ENCODE peak calls at places on chromosomes 2 and 18, in six cellular contexts. One of them, this sample, is unnamed.

GRCh38 chr2:169109502-169110409 is 40.4 kb downstream of the DHRS9 start:
- DNase-seq in A549: peak
- DNase-seq in CD8-positive, alpha-beta memory T cell: peak
- DNase-seq in foreskin keratinocyte: no peak
- DNase-seq in CD4-positive, CD25-positive, alpha-beta regulatory T cell: peak
- DNase-seq in fibroblast of lung: peak
- DNase-seq in this sample: peak

GRCh38 chr2:225995788-225996476 is 596.4 kb downstream of the NYAP2 start:
- DNase-seq in CD4-positive, CD25-positive, alpha-beta regulatory T cell: no peak
- DNase-seq in A549: no peak
- DNase-seq in foreskin keratinocyte: no peak
- DNase-seq in fibroblast of lung: peak
- DNase-seq in CD8-positive, alpha-beta memory T cell: no peak
- DNase-seq in this sample: no peak

GRCh38 chr18:62165583-62165982 is 21.3 kb downstream of the PIGN start:
- DNase-seq in fibroblast of lung: peak
- DNase-seq in CD4-positive, CD25-positive, alpha-beta regulatory T cell: no peak
- DNase-seq in foreskin keratinocyte: no peak
- DNase-seq in A549: no peak
- DNase-seq in CD8-positive, alpha-beta memory T cell: no peak
- DNase-seq in this sample: no peak

GRCh38 chr2:101930847-101931246 is 60.9 kb upstream of the IL1R2 start:
- DNase-seq in fibroblast of lung: no peak
- DNase-seq in foreskin keratinocyte: no peak
- DNase-seq in CD4-positive, CD25-positive, alpha-beta regulatory T cell: no peak
- DNase-seq in A549: no peak
- DNase-seq in CD8-positive, alpha-beta memory T cell: no peak
- DNase-seq in this sample: no peak

GRCh38 chr2:190804182-190804795 is 76.3 kb upstream of the GLS start:
- DNase-seq in CD4-positive, CD25-positive, alpha-beta regulatory T cell: no peak
- DNase-seq in A549: peak
- DNase-seq in foreskin keratinocyte: no peak
- DNase-seq in fibroblast of lung: peak
- DNase-seq in CD8-positive, alpha-beta memory T cell: no peak
- DNase-seq in this sample: no peak

GRCh38 chr2:219886615-219887014 is 259.2 kb downstream of the SLC4A3 start:
- DNase-seq in fibroblast of lung: no peak
- DNase-seq in A549: peak
- DNase-seq in foreskin keratinocyte: peak
- DNase-seq in CD8-positive, alpha-beta memory T cell: no peak
- DNase-seq in CD4-positive, CD25-positive, alpha-beta regulatory T cell: no peak
- DNase-seq in this sample: no peak

GRCh38 chr18:75679347-75679746 is 251.8 kb upstream of the SMIM21 start:
- DNase-seq in fibroblast of lung: no peak
- DNase-seq in CD8-positive, alpha-beta memory T cell: no peak
- DNase-seq in CD4-positive, CD25-positive, alpha-beta regulatory T cell: no peak
- DNase-seq in A549: no peak
- DNase-seq in foreskin keratinocyte: no peak
- DNase-seq in this sample: no peak

GRCh38 chr2:143936758-143937562 is 583.0 kb downstream of the ZEB2 start:
- DNase-seq in foreskin keratinocyte: no peak
- DNase-seq in fibroblast of lung: peak
- DNase-seq in A549: peak
- DNase-seq in CD8-positive, alpha-beta memory T cell: no peak
- DNase-seq in CD4-positive, CD25-positive, alpha-beta regulatory T cell: no peak
- DNase-seq in this sample: no peak

GRCh38 chr18:8611916-8612576 is 2.8 kb downstream of the RAB12 start:
- DNase-seq in fibroblast of lung: no peak
- DNase-seq in foreskin keratinocyte: peak
- DNase-seq in CD8-positive, alpha-beta memory T cell: no peak
- DNase-seq in A549: no peak
- DNase-seq in CD4-positive, CD25-positive, alpha-beta regulatory T cell: no peak
- DNase-seq in this sample: peak

GRCh38 chr2:159712929-159713575 is 746 bp downstream of the MARCHF7 start:
- DNase-seq in CD4-positive, CD25-positive, alpha-beta regulatory T cell: no peak
- DNase-seq in foreskin keratinocyte: no peak
- DNase-seq in fibroblast of lung: peak
- DNase-seq in CD8-positive, alpha-beta memory T cell: no peak
- DNase-seq in A549: peak
- DNase-seq in this sample: no peak
- H3K27ac ChIP-seq in CD4-positive, CD25-positive, alpha-beta regulatory T cell: peak
- H3K27ac ChIP-seq in foreskin keratinocyte: peak
- H3K27ac ChIP-seq in fibroblast of lung: peak
- H3K27ac ChIP-seq in CD8-positive, alpha-beta memory T cell: peak
- H3K27ac ChIP-seq in A549: peak
- H3K27ac ChIP-seq in this sample: peak

DNA sequence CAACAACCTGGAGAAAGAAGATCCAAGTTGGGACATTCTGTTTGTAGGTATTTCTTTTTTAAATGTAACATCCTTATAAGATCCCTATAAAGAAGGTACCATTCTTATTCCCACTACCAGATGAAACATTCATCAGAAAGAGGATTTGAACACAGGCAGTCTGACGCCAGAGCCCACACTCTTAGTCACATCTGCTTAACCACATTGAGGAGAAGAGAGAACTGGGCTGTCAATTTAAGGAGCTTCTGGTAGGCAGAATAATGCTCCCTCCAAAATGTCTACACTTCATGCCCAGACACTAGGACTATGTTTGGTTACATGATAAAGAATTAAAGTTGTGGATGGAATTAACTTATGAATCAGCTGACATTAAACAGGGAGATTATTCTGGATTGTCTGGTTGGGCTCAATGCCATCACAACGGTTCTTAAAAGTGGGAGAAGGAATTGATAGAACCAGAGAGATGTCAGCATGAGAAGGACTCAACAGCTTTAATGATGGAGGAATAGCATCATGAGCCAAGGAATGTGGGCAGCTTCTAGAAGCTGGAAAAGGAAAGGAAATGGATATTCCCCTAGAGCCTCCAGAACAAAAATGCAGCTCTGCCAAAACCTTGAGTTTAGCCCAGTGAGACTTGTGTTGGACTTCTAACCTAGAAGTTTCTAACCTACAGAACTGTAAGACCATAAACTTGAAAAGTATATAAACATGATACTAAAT is 82.2 kb downstream of the KLF7 start:
- DNase-seq in CD8-positive, alpha-beta memory T cell: no peak
- DNase-seq in CD4-positive, CD25-positive, alpha-beta regulatory T cell: no peak
- DNase-seq in foreskin keratinocyte: no peak
- DNase-seq in fibroblast of lung: peak
- DNase-seq in A549: no peak
- DNase-seq in this sample: no peak
- H3K27ac ChIP-seq in CD8-positive, alpha-beta memory T cell: no peak
- H3K27ac ChIP-seq in CD4-positive, CD25-positive, alpha-beta regulatory T cell: no peak
- H3K27ac ChIP-seq in foreskin keratinocyte: no peak
- H3K27ac ChIP-seq in fibroblast of lung: no peak
- H3K27ac ChIP-seq in A549: no peak
- H3K27ac ChIP-seq in this sample: no peak

GRCh38 chr2:206082298-206082843 is 3.6 kb downstream of the INO80D start:
- DNase-seq in A549: no peak
- DNase-seq in fibroblast of lung: no peak
- DNase-seq in CD4-positive, CD25-positive, alpha-beta regulatory T cell: no peak
- DNase-seq in foreskin keratinocyte: no peak
- DNase-seq in CD8-positive, alpha-beta memory T cell: no peak
- DNase-seq in this sample: no peak
- H3K27ac ChIP-seq in A549: no peak
- H3K27ac ChIP-seq in fibroblast of lung: no peak
- H3K27ac ChIP-seq in CD4-positive, CD25-positive, alpha-beta regulatory T cell: peak
- H3K27ac ChIP-seq in foreskin keratinocyte: no peak
- H3K27ac ChIP-seq in CD8-positive, alpha-beta memory T cell: no peak
- H3K27ac ChIP-seq in this sample: no peak

DNA sequence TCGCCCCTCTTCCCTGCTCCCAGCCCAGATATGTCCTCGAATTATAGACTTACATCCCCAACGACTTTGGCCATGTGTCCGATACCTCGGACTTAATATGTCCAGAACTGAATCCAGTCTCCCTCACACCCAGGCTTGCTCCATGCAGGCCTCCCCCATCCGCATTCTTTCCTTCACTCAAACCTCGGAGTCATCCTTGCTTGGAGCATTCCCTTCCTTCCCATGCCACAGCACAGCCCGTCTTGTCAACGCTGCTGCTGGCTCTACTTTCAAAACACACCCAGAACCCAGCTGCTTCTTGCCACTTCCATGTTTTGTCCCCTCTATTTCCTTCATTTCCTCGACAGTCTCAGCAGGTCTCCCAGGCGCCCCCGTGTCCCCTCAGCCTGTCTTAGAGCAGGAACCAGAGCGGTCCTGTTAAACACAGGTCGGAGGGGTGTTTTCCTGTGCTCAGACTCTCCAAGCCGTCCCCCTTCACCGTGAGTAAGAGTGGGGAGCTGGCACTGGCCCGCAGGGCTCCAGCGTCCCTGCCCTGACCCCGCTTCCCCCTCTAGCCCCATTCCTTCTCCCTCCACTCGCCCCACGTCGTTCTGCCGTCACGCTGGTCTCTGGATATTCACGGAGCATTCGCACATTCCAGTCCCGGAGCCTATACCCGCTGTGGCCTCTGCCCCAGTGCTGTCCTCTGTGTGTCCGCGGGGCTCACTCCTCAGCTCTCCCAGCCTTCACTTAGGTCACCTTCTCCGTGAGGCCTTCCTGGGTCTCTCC is 54.4 kb downstream of the VAPA start:
- DNase-seq in CD8-positive, alpha-beta memory T cell: no peak
- DNase-seq in fibroblast of lung: peak
- DNase-seq in CD4-positive, CD25-positive, alpha-beta regulatory T cell: no peak
- DNase-seq in A549: no peak
- DNase-seq in foreskin keratinocyte: no peak
- DNase-seq in this sample: no peak
- H3K27ac ChIP-seq in CD8-positive, alpha-beta memory T cell: no peak
- H3K27ac ChIP-seq in fibroblast of lung: no peak
- H3K27ac ChIP-seq in CD4-positive, CD25-positive, alpha-beta regulatory T cell: no peak
- H3K27ac ChIP-seq in A549: no peak
- H3K27ac ChIP-seq in foreskin keratinocyte: no peak
- H3K27ac ChIP-seq in this sample: no peak

DNA sequence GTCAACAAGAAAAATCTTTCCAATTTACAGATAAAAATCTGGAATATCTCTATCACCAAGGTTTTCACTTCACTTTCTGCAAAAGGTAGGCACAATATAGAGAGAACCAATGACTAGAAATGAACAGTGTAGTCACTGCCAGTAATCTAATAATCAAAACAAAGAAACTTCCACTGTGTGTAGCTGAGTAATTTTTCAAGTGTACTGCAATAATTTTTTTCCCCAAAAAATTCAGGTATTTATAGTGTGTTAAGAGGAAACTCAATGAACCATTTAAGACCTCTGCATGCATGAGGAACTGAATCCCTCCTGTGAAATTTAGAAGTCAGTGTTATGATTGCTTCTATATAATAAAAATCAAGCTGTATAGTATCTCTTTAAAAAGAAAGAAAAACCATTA is 121.8 kb downstream of the MEMO1 start:
- DNase-seq in A549: no peak
- DNase-seq in CD4-positive, CD25-positive, alpha-beta regulatory T cell: no peak
- DNase-seq in CD8-positive, alpha-beta memory T cell: no peak
- DNase-seq in foreskin keratinocyte: no peak
- DNase-seq in fibroblast of lung: no peak
- DNase-seq in this sample: no peak
- H3K27ac ChIP-seq in A549: no peak
- H3K27ac ChIP-seq in CD4-positive, CD25-positive, alpha-beta regulatory T cell: no peak
- H3K27ac ChIP-seq in CD8-positive, alpha-beta memory T cell: no peak
- H3K27ac ChIP-seq in foreskin keratinocyte: no peak
- H3K27ac ChIP-seq in fibroblast of lung: no peak
- H3K27ac ChIP-seq in this sample: peak

GRCh38 chr2:196169521-196169920 is 1.9 kb downstream of the STK17B start:
- DNase-seq in A549: no peak
- DNase-seq in CD8-positive, alpha-beta memory T cell: no peak
- DNase-seq in foreskin keratinocyte: no peak
- DNase-seq in fibroblast of lung: no peak
- DNase-seq in CD4-positive, CD25-positive, alpha-beta regulatory T cell: no peak
- DNase-seq in this sample: no peak

GRCh38 chr2:196171248-196171871 is at the start of gene STK17B:
- DNase-seq in CD4-positive, CD25-positive, alpha-beta regulatory T cell: peak
- DNase-seq in CD8-positive, alpha-beta memory T cell: peak
- DNase-seq in fibroblast of lung: peak
- DNase-seq in A549: peak
- DNase-seq in foreskin keratinocyte: peak
- DNase-seq in this sample: peak

GRCh38 chr2:196171946-196172345 is 568 bp upstream of the STK17B start:
- DNase-seq in CD8-positive, alpha-beta memory T cell: no peak
- DNase-seq in CD4-positive, CD25-positive, alpha-beta regulatory T cell: no peak
- DNase-seq in A549: no peak
- DNase-seq in fibroblast of lung: no peak
- DNase-seq in foreskin keratinocyte: no peak
- DNase-seq in this sample: no peak

GRCh38 chr2:196170681-196171247 is 614 bp downstream of the STK17B start:
- DNase-seq in fibroblast of lung: peak
- DNase-seq in CD4-positive, CD25-positive, alpha-beta regulatory T cell: peak
- DNase-seq in foreskin keratinocyte: no peak
- DNase-seq in CD8-positive, alpha-beta memory T cell: peak
- DNase-seq in A549: peak
- DNase-seq in this sample: no peak

GRCh38 chr2:196170202-196170680 is 1.1 kb downstream of the STK17B start:
- DNase-seq in CD4-positive, CD25-positive, alpha-beta regulatory T cell: peak
- DNase-seq in foreskin keratinocyte: no peak
- DNase-seq in A549: peak
- DNase-seq in CD8-positive, alpha-beta memory T cell: peak
- DNase-seq in fibroblast of lung: peak
- DNase-seq in this sample: no peak
- H3K27ac ChIP-seq in CD4-positive, CD25-positive, alpha-beta regulatory T cell: peak
- H3K27ac ChIP-seq in foreskin keratinocyte: peak
- H3K27ac ChIP-seq in A549: peak
- H3K27ac ChIP-seq in CD8-positive, alpha-beta memory T cell: peak
- H3K27ac ChIP-seq in fibroblast of lung: peak
- H3K27ac ChIP-seq in this sample: peak

GRCh38 chr2:40115348-40115747 is 336.3 kb upstream of the THUMPD2 start:
- DNase-seq in CD8-positive, alpha-beta memory T cell: no peak
- DNase-seq in A549: no peak
- DNase-seq in fibroblast of lung: no peak
- DNase-seq in CD4-positive, CD25-positive, alpha-beta regulatory T cell: no peak
- DNase-seq in foreskin keratinocyte: no peak
- DNase-seq in this sample: no peak
- H3K27ac ChIP-seq in CD8-positive, alpha-beta memory T cell: no peak
- H3K27ac ChIP-seq in A549: no peak
- H3K27ac ChIP-seq in fibroblast of lung: no peak
- H3K27ac ChIP-seq in CD4-positive, CD25-positive, alpha-beta regulatory T cell: no peak
- H3K27ac ChIP-seq in foreskin keratinocyte: no peak
- H3K27ac ChIP-seq in this sample: no peak